ENCODE peak calls at places on chromosomes 5 and 9, in seven cellular contexts. One of them, this sample, is unnamed.

GRCh38 chr5:135344351-135344750 is 54.7 kb downstream of the MACROH2A1 start:
- DNase-seq in stimulated activated CD4-positive, alpha-beta T cell treated with anti-CD3 and anti-CD28 coated beads, Interleukin-1b, Interleukin-23, amount 100 ng/mL, for 24 hours: no peak
- DNase-seq in lung: no peak
- DNase-seq in stimulated activated CD8-positive, alpha-beta memory T cell treated with anti-CD3 and anti-CD28 coated beads, Interleukin-7, amount 100 ng/mL, for 24 hours: no peak
- DNase-seq in psoas muscle: no peak
- DNase-seq in foreskin melanocyte: no peak
- DNase-seq in HTR-8/SVneo: no peak
- DNase-seq in this sample: no peak

GRCh38 chr9:116303270-116303904 is 149.8 kb downstream of the PAPPA start:
- DNase-seq in psoas muscle: no peak
- DNase-seq in HTR-8/SVneo: no peak
- DNase-seq in lung: no peak
- DNase-seq in foreskin melanocyte: no peak
- DNase-seq in stimulated activated CD8-positive, alpha-beta memory T cell treated with anti-CD3 and anti-CD28 coated beads, Interleukin-7, amount 100 ng/mL, for 24 hours: no peak
- DNase-seq in stimulated activated CD4-positive, alpha-beta T cell treated with anti-CD3 and anti-CD28 coated beads, Interleukin-1b, Interleukin-23, amount 100 ng/mL, for 24 hours: no peak
- DNase-seq in this sample: no peak

GRCh38 chr5:11130111-11130510 is 369.1 kb upstream of the DAP start:
- DNase-seq in stimulated activated CD8-positive, alpha-beta memory T cell treated with anti-CD3 and anti-CD28 coated beads, Interleukin-7, amount 100 ng/mL, for 24 hours: no peak
- DNase-seq in HTR-8/SVneo: no peak
- DNase-seq in foreskin melanocyte: no peak
- DNase-seq in psoas muscle: no peak
- DNase-seq in stimulated activated CD4-positive, alpha-beta T cell treated with anti-CD3 and anti-CD28 coated beads, Interleukin-1b, Interleukin-23, amount 100 ng/mL, for 24 hours: no peak
- DNase-seq in lung: no peak
- DNase-seq in this sample: no peak

GRCh38 chr5:172005708-172006377 is 595 bp downstream of the FBXW11 start:
- DNase-seq in HTR-8/SVneo: no peak
- DNase-seq in stimulated activated CD4-positive, alpha-beta T cell treated with anti-CD3 and anti-CD28 coated beads, Interleukin-1b, Interleukin-23, amount 100 ng/mL, for 24 hours: no peak
- DNase-seq in stimulated activated CD8-positive, alpha-beta memory T cell treated with anti-CD3 and anti-CD28 coated beads, Interleukin-7, amount 100 ng/mL, for 24 hours: no peak
- DNase-seq in foreskin melanocyte: no peak
- DNase-seq in lung: peak
- DNase-seq in psoas muscle: peak
- DNase-seq in this sample: peak

GRCh38 chr9:99873943-99874584 is 32.4 kb upstream of the STX17 start:
- DNase-seq in foreskin melanocyte: no peak
- DNase-seq in stimulated activated CD4-positive, alpha-beta T cell treated with anti-CD3 and anti-CD28 coated beads, Interleukin-1b, Interleukin-23, amount 100 ng/mL, for 24 hours: no peak
- DNase-seq in stimulated activated CD8-positive, alpha-beta memory T cell treated with anti-CD3 and anti-CD28 coated beads, Interleukin-7, amount 100 ng/mL, for 24 hours: no peak
- DNase-seq in HTR-8/SVneo: no peak
- DNase-seq in psoas muscle: no peak
- DNase-seq in lung: no peak
- DNase-seq in this sample: no peak

GRCh38 chr5:150619359-150620230 is 20.9 kb upstream of the SYNPO start:
- DNase-seq in foreskin melanocyte: no peak
- DNase-seq in psoas muscle: no peak
- DNase-seq in stimulated activated CD8-positive, alpha-beta memory T cell treated with anti-CD3 and anti-CD28 coated beads, Interleukin-7, amount 100 ng/mL, for 24 hours: no peak
- DNase-seq in stimulated activated CD4-positive, alpha-beta T cell treated with anti-CD3 and anti-CD28 coated beads, Interleukin-1b, Interleukin-23, amount 100 ng/mL, for 24 hours: no peak
- DNase-seq in lung: peak
- DNase-seq in HTR-8/SVneo: no peak
- DNase-seq in this sample: no peak

GRCh38 chr5:112149727-112150126 is 269.4 kb downstream of the EPB41L4A start:
- DNase-seq in HTR-8/SVneo: no peak
- DNase-seq in lung: no peak
- DNase-seq in stimulated activated CD8-positive, alpha-beta memory T cell treated with anti-CD3 and anti-CD28 coated beads, Interleukin-7, amount 100 ng/mL, for 24 hours: no peak
- DNase-seq in psoas muscle: no peak
- DNase-seq in foreskin melanocyte: no peak
- DNase-seq in stimulated activated CD4-positive, alpha-beta T cell treated with anti-CD3 and anti-CD28 coated beads, Interleukin-1b, Interleukin-23, amount 100 ng/mL, for 24 hours: no peak
- DNase-seq in this sample: no peak

GRCh38 chr9:94144394-94144793 is 60.1 kb downstream of the PTPDC1 start:
- DNase-seq in HTR-8/SVneo: no peak
- DNase-seq in stimulated activated CD4-positive, alpha-beta T cell treated with anti-CD3 and anti-CD28 coated beads, Interleukin-1b, Interleukin-23, amount 100 ng/mL, for 24 hours: no peak
- DNase-seq in foreskin melanocyte: no peak
- DNase-seq in stimulated activated CD8-positive, alpha-beta memory T cell treated with anti-CD3 and anti-CD28 coated beads, Interleukin-7, amount 100 ng/mL, for 24 hours: no peak
- DNase-seq in lung: no peak
- DNase-seq in psoas muscle: no peak
- DNase-seq in this sample: no peak

GRCh38 chr5:159337291-159337974 is 7.1 kb upstream of the IL12B start:
- DNase-seq in stimulated activated CD8-positive, alpha-beta memory T cell treated with anti-CD3 and anti-CD28 coated beads, Interleukin-7, amount 100 ng/mL, for 24 hours: no peak
- DNase-seq in foreskin melanocyte: no peak
- DNase-seq in HTR-8/SVneo: no peak
- DNase-seq in stimulated activated CD4-positive, alpha-beta T cell treated with anti-CD3 and anti-CD28 coated beads, Interleukin-1b, Interleukin-23, amount 100 ng/mL, for 24 hours: no peak
- DNase-seq in psoas muscle: no peak
- DNase-seq in lung: no peak
- DNase-seq in this sample: no peak

GRCh38 chr5:179873176-179873575 is 14.6 kb upstream of the MRNIP start:
- DNase-seq in foreskin melanocyte: no peak
- DNase-seq in stimulated activated CD8-positive, alpha-beta memory T cell treated with anti-CD3 and anti-CD28 coated beads, Interleukin-7, amount 100 ng/mL, for 24 hours: no peak
- DNase-seq in stimulated activated CD4-positive, alpha-beta T cell treated with anti-CD3 and anti-CD28 coated beads, Interleukin-1b, Interleukin-23, amount 100 ng/mL, for 24 hours: no peak
- DNase-seq in lung: no peak
- DNase-seq in HTR-8/SVneo: no peak
- DNase-seq in psoas muscle: no peak
- DNase-seq in this sample: no peak